ENCODE peak calls at places on chromosomes 5 and 9, in four cellular contexts. I is brain microvascular endothelial cell, P is ureter, E is astrocyte. X is an unnamed sample.

GRCh38 chr9:101371813-101372212 is 13.0 kb downstream of the BAAT start:
- DNase-seq in E (no peak), P (no peak), I (no peak), X (no peak)

GRCh38 chr5:159531554-159532105 is 201.3 kb upstream of the IL12B start:
- DNase-seq in E (no peak), I (no peak), P (no peak), X (no peak)

GRCh38 chr5:6902094-6902493 is 188.9 kb downstream of the TENT4A start:
- DNase-seq in E (no peak), P (no peak), I (no peak), X (peak)

GRCh38 chr5:10734050-10734709 is 26.9 kb downstream of the DAP start:
- DNase-seq in P (no peak), E (no peak), I (no peak), X (no peak)

GRCh38 chr5:39076757-39077475 is 2.7 kb upstream of the RICTOR start:
- DNase-seq in I (no peak), E (peak), P (no peak), X (no peak)

GRCh38 chr5:149448831-149449714 is 70.0 kb upstream of the IL17B start:
- DNase-seq in E (no peak), P (no peak), I (no peak), X (peak)

GRCh38 chr9:89484475-89485404 is 13.2 kb downstream of the SEMA4D start:
- DNase-seq in I (no peak), P (no peak), E (no peak), X (peak)

GRCh38 chr9:92170848-92171247 is 55.6 kb upstream of the SPTLC1 start:
- DNase-seq in E (no peak), I (no peak), P (no peak), X (no peak)

GRCh38 chr9:99244300-99245260 is 22.5 kb downstream of the SEC61B start:
- DNase-seq in E (no peak), I (no peak), P (no peak), X (no peak)

GRCh38 chr5:74477761-74478160 is 162.8 kb downstream of the ENC1 start:
- DNase-seq in P (no peak), E (no peak), I (no peak), X (no peak)

GRCh38 chr9:5468850-5469249 is 18.5 kb downstream of the CD274 start:
- DNase-seq in I (no peak), P (no peak), E (no peak), X (no peak)

GRCh38 chr9:137813651-137814415 is 63.7 kb upstream of the CACNA1B start:
- DNase-seq in I (no peak), E (no peak), P (peak), X (no peak)

GRCh38 chr5:132387649-132388117 is 18.2 kb downstream of the SLC22A5 start:
- DNase-seq in E (peak), P (peak), I (peak), X (peak)

GRCh38 chr5:107808671-107809137 is 138.0 kb upstream of the EFNA5 start:
- DNase-seq in P (no peak), I (no peak), E (no peak), X (no peak)

GRCh38 chr5:54608423-54609085 is 91.0 kb downstream of the SNX18 start:
- DNase-seq in I (no peak), P (no peak), E (no peak), X (no peak)

GRCh38 chr5:167049043-167049663 is 1242.3 kb upstream of the WWC1 start:
- DNase-seq in E (peak), P (peak), I (peak), X (peak)

GRCh38 chr5:124649548-124650501 is 96.6 kb downstream of the ZNF608 start:
- DNase-seq in P (peak), E (peak), I (peak), X (peak)

GRCh38 chr9:124632077-124632621 is 125.0 kb upstream of the NR5A1 start:
- DNase-seq in E (peak), P (no peak), I (no peak), X (no peak)

GRCh38 chr9:18009902-18010301 is 431.0 kb downstream of the SH3GL2 start:
- DNase-seq in I (no peak), E (no peak), P (no peak), X (no peak)

GRCh38 chr9:99971410-99971809 is 65.0 kb downstream of the STX17 start:
- DNase-seq in E (no peak), I (no peak), P (no peak), X (no peak)

GRCh38 chr5:77167695-77168111 is 42.8 kb upstream of the PDE8B start:
- DNase-seq in I (peak), P (no peak), E (peak), X (peak)

GRCh38 chr9:70046274-70047070 is 2.8 kb downstream of the MAMDC2 start:
- DNase-seq in E (no peak), P (peak), I (no peak), X (no peak)

GRCh38 chr9:118305371-118305770 is 601.2 kb downstream of the TLR4 start:
- DNase-seq in I (no peak), E (no peak), P (no peak), X (no peak)

GRCh38 chr9:109270971-109271900 is 49.6 kb downstream of the EPB41L4B start:
- DNase-seq in P (no peak), E (no peak), I (no peak), X (peak)

GRCh38 chr9:84917366-84918063 is 248.0 kb downstream of the NTRK2 start:
- DNase-seq in P (no peak), E (no peak), I (no peak), X (no peak)

GRCh38 chr5:122267195-122267594 is 44.8 kb upstream of the SNCAIP start:
- DNase-seq in I (no peak), P (no peak), E (no peak), X (no peak)

GRCh38 chr5:94849821-94850736 is 231.6 kb downstream of the SLF1 start:
- DNase-seq in I (peak), E (peak), P (no peak), X (peak)

GRCh38 chr9:126650830-126651341 is 37.2 kb downstream of the LMX1B start:
- DNase-seq in I (no peak), P (no peak), E (no peak), X (no peak)

GRCh38 chr9:110047232-110047954 is 160.6 kb downstream of the C9orf152 start:
- DNase-seq in E (no peak), P (no peak), I (no peak), X (no peak)

X was measured in DMS53.